ENCODE peak calls at places on chromosome X, in nine cellular contexts. O is GM13977, T is endothelial cell, B is astrocyte of the spinal cord, D is heart left ventricle, A is transverse colon, I is AG09319, N is spleen, V is GM13976. G is an unnamed sample.

GRCh38 chrX:31546130-31546529 is 474.3 kb upstream of the FTHL17 start:
- DNase-seq in O (no peak), T (no peak), B (peak), D (no peak), A (no peak), I (no peak), N (no peak), V (no peak), G (peak)

GRCh38 chrX:46039526-46039925 is 505.7 kb downstream of the ZNF674 start:
- DNase-seq in O (no peak), T (no peak), B (no peak), D (no peak), A (no peak), I (no peak), N (no peak), V (no peak), G (no peak)

GRCh38 chrX:149962859-149963757 is 24.8 kb upstream of the EOLA2 start:
- DNase-seq in O (peak), T (peak), B (peak), D (peak), A (peak), I (peak), N (no peak), V (peak), G (peak)

GRCh38 chrX:136168929-136169735 is 21.8 kb downstream of the FHL1 start:
- DNase-seq in O (no peak), T (peak), B (peak), D (peak), A (peak), I (peak), N (no peak), V (no peak), G (peak)

GRCh38 chrX:31227250-31227649 is 155.4 kb upstream of the FTHL17 start:
- DNase-seq in O (no peak), T (no peak), B (no peak), D (no peak), A (no peak), I (no peak), N (no peak), V (no peak), G (peak)

GRCh38 chrX:148310402-148311200 is 189.8 kb upstream of the AFF2 start:
- DNase-seq in O (no peak), T (no peak), B (no peak), D (no peak), A (no peak), I (no peak), N (no peak), V (no peak), G (no peak)

GRCh38 chrX:70480660-70481018 is 36.0 kb downstream of the DLG3 start:
- DNase-seq in O (no peak), T (no peak), B (no peak), D (peak), A (no peak), I (no peak), N (no peak), V (no peak), G (no peak)

GRCh38 chrX:39896951-39897740 is 200.6 kb downstream of the BCOR start:
- DNase-seq in O (no peak), T (peak), B (peak), D (peak), A (no peak), I (no peak), N (no peak), V (no peak), G (peak)

GRCh38 chrX:32530802-32531403 is 680.4 kb downstream of the DMD start:
- DNase-seq in O (peak), T (peak), B (peak), D (no peak), A (peak), I (peak), N (no peak), V (no peak), G (peak)

GRCh38 chrX:80246273-80246672 is 174.0 kb upstream of the TENT5D start:
- DNase-seq in O (no peak), T (no peak), B (no peak), D (no peak), A (no peak), I (no peak), N (no peak), V (no peak), G (no peak)

GRCh38 chrX:153941331-153942252 is 2.9 kb downstream of the RENBP start:
- DNase-seq in O (no peak), T (no peak), B (no peak), D (no peak), A (no peak), I (no peak), N (no peak), V (no peak), G (no peak)

GRCh38 chrX:109732319-109732779 is 708 bp downstream of the ACSL4 start:
- DNase-seq in O (peak), T (peak), B (peak), D (no peak), A (no peak), I (no peak), N (no peak), V (no peak), G (peak)

GRCh38 chrX:44062842-44063241 is 89.7 kb upstream of the NDP start:
- DNase-seq in O (no peak), T (no peak), B (no peak), D (no peak), A (no peak), I (no peak), N (no peak), V (no peak), G (no peak)

GRCh38 chrX:29143756-29144155 is 556.5 kb downstream of the IL1RAPL1 start:
- DNase-seq in O (no peak), T (no peak), B (no peak), D (no peak), A (no peak), I (no peak), N (no peak), V (no peak), G (no peak)

GRCh38 chrX:107629533-107629909 is 1.2 kb downstream of the PRPS1 start:
- DNase-seq in O (no peak), T (no peak), B (peak), D (no peak), A (no peak), I (no peak), N (no peak), V (no peak), G (no peak)

GRCh38 chrX:38166478-38167083 is 54.1 kb downstream of the SRPX start:
- DNase-seq in O (peak), T (no peak), B (peak), D (no peak), A (no peak), I (no peak), N (no peak), V (peak), G (peak)

GRCh38 chrX:21781525-21781924 is 23.6 kb upstream of the SMPX start:
- DNase-seq in O (no peak), T (no peak), B (peak), D (no peak), A (no peak), I (no peak), N (no peak), V (no peak), G (no peak)

GRCh38 chrX:38804481-38805293 is 3.4 kb downstream of the MID1IP1 start:
- DNase-seq in O (peak), T (peak), B (no peak), D (peak), A (peak), I (no peak), N (peak), V (peak), G (peak)

GRCh38 chrX:150203249-150203647 is 159.9 kb upstream of the MAMLD1 start:
- DNase-seq in O (no peak), T (no peak), B (no peak), D (no peak), A (no peak), I (no peak), N (no peak), V (no peak), G (no peak)

GRCh38 chrX:55127692-55128091 is 38.9 kb downstream of the PAGE2 start:
- DNase-seq in O (no peak), T (no peak), B (no peak), D (no peak), A (no peak), I (no peak), N (no peak), V (no peak), G (no peak)

GRCh38 chrX:73562458-73562857 is 539 bp upstream of the CHIC1 start:
- DNase-seq in O (no peak), T (no peak), B (no peak), D (no peak), A (no peak), I (no peak), N (no peak), V (peak), G (no peak)

GRCh38 chrX:34918856-34919255 is 23.7 kb upstream of the FAM47B start:
- DNase-seq in O (no peak), T (peak), B (peak), D (no peak), A (no peak), I (peak), N (no peak), V (no peak), G (peak)
- TF ChIP-seq CTCF in O (no peak), T (peak), B (peak), D (peak), A (no peak), I (peak), N (no peak), V (no peak), G (peak)

GRCh38 chrX:68234171-68234910 is 199.0 kb downstream of the OPHN1 start:
- DNase-seq in O (no peak), T (no peak), B (no peak), D (no peak), A (no peak), I (no peak), N (no peak), V (no peak), G (no peak)

GRCh38 chrX:68238568-68238967 is 194.7 kb downstream of the OPHN1 start:
- DNase-seq in O (no peak), T (peak), B (no peak), D (no peak), A (no peak), I (no peak), N (no peak), V (no peak), G (no peak)
- TF ChIP-seq CTCF in O (peak), T (peak), B (peak), D (peak), A (peak), I (peak), N (no peak), V (peak), G (peak)

GRCh38 chrX:68594769-68595168 is 52.7 kb upstream of the STARD8 start:
- DNase-seq in O (no peak), T (no peak), B (no peak), D (no peak), A (no peak), I (no peak), N (no peak), V (no peak), G (no peak)

DNA sequence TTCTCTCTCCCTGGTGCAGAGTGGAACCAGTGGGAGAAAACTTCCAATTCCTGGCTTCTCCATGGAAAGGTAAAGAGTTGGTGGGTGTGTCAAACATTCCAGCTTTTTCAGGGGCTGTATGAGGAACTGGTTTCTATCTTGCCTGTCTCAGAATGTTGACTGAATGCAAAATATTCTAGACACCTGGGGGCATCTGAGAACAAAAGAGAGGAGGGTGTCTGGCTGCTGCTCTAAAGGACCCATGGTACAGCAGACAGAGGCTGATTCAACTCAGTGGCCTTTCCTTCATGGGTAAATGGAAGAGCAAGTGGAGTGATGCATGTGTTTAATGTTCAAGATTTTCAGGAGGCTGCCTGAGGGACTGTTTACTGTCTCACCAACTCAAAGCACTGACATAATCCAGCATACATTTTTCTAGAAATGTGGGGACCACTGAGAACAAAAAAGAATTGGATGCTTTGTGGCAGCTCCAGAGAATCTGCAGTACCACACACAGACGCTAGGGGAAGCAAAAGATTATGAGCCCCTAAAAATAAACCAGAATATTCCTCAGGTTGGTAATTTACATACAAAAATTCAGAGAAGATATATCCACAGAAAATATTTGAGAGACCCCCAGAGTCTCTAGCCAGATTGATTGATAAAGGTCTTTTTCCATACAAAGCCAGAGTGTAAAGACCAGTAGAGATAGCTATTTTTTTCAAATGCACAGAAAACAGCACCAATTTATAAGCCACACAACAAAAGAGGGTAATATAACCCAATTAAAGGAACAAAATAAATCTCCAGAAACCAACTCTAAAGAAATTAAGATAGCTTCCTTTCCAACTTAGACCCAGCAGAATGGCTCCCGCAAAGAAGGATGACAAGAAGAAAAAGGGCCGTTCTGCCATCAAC is 48.0 kb upstream of the STARD8 start:
- DNase-seq in O (no peak), T (no peak), B (peak), D (no peak), A (no peak), I (no peak), N (no peak), V (no peak), G (no peak)
- TF ChIP-seq CTCF in O (peak), T (peak), B (peak), D (peak), A (peak), I (peak), N (no peak), V (no peak), G (peak)

DNA sequence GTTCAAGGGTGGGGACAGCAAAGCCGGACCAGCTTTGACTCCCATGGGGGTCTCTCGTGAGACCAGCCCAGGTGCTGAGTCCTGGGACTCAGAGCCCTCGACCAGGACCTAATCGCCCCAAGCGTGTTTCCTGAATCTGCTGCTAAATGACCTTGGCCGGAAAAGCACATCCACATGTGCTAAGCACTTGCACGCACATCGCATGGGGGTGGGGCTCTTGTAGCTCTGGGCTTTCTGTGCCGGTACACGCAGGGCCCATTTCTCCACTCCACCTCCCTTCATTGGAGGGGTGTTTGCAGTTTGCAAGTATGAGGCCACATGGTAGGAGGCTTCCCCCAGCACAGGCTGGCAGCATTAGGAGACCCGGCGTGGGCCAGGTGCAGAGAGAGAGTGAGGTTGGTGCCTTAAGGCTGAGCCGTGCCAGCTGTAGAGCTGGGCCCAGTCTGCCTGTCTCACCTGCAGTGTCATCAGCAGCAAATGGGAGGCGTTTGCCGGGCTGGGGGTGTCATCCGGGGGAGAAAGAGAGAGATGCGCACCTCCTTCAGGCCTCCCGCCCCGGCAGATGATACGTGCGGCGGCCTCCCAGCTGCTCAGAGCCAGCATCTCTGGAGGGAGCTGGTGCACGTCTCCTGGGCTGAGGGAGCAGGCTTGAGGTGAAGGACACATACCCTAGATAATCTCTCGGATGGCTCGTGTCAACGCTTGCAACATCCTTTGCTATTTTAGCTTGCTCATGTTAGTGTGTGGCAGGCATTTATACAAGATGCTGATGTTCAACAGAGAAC is 45.2 kb upstream of the CLCN4 start:
- DNase-seq in O (peak), T (no peak), B (no peak), D (no peak), A (peak), I (no peak), N (peak), V (peak), G (no peak)
- TF ChIP-seq CTCF in O (no peak), T (no peak), B (no peak), D (no peak), A (no peak), I (no peak), N (no peak), V (no peak), G (no peak)

GRCh38 chrX:104922206-104922621 is 298.3 kb downstream of the TEX13A start:
- DNase-seq in O (peak), T (peak), B (peak), D (peak), A (peak), I (peak), N (peak), V (peak), G (peak)
- TF ChIP-seq CTCF in O (peak), T (peak), B (peak), D (peak), A (peak), I (peak), N (peak), V (peak), G (peak)

GRCh38 chrX:134753185-134754008 is 95.1 kb upstream of the PLAC1 start:
- DNase-seq in O (no peak), T (no peak), B (peak), D (no peak), A (no peak), I (peak), N (no peak), V (no peak), G (peak)
- TF ChIP-seq CTCF in O (no peak), T (no peak), B (peak), D (peak), A (no peak), I (peak), N (no peak), V (no peak), G (peak)

GRCh38 chrX:111411591-111412371 is at the start of gene DCX:
- DNase-seq in O (no peak), T (no peak), B (no peak), D (no peak), A (no peak), I (no peak), N (no peak), V (no peak), G (no peak)

GRCh38 chrX:111409326-111409725 is 2.7 kb downstream of the DCX start:
- DNase-seq in O (no peak), T (no peak), B (no peak), D (no peak), A (no peak), I (no peak), N (no peak), V (no peak), G (no peak)

GRCh38 chrX:111407948-111408347 is 4.0 kb downstream of the DCX start:
- DNase-seq in O (no peak), T (no peak), B (no peak), D (no peak), A (no peak), I (no peak), N (no peak), V (no peak), G (no peak)

GRCh38 chrX:111410451-111410850 is 1.5 kb downstream of the DCX start:
- DNase-seq in O (no peak), T (no peak), B (no peak), D (no peak), A (no peak), I (no peak), N (no peak), V (no peak), G (no peak)
- TF ChIP-seq CTCF in O (no peak), T (no peak), B (no peak), D (no peak), A (no peak), I (no peak), N (no peak), V (no peak), G (no peak)

GRCh38 chrX:48468693-48469691 is 1.1 kb downstream of the SLC38A5 start:
- DNase-seq in O (no peak), T (no peak), B (no peak), D (no peak), A (peak), I (no peak), N (peak), V (peak), G (no peak)

GRCh38 chrX:48468247-48468671 is 1.8 kb downstream of the SLC38A5 start:
- DNase-seq in O (no peak), T (no peak), B (no peak), D (no peak), A (peak), I (no peak), N (peak), V (peak), G (no peak)

GRCh38 chrX:48467331-48467761 is 2.7 kb downstream of the SLC38A5 start:
- DNase-seq in O (no peak), T (no peak), B (no peak), D (no peak), A (no peak), I (no peak), N (peak), V (no peak), G (no peak)

GRCh38 chrX:48465336-48465933 is 4.6 kb downstream of the SLC38A5 start:
- DNase-seq in O (no peak), T (no peak), B (peak), D (no peak), A (no peak), I (peak), N (peak), V (peak), G (peak)

GRCh38 chrX:48466696-48467095 is 3.4 kb downstream of the SLC38A5 start:
- DNase-seq in O (peak), T (no peak), B (no peak), D (no peak), A (no peak), I (no peak), N (peak), V (no peak), G (no peak)
- TF ChIP-seq CTCF in O (peak), T (peak), B (peak), D (no peak), A (no peak), I (no peak), N (no peak), V (no peak), G (peak)

DNA sequence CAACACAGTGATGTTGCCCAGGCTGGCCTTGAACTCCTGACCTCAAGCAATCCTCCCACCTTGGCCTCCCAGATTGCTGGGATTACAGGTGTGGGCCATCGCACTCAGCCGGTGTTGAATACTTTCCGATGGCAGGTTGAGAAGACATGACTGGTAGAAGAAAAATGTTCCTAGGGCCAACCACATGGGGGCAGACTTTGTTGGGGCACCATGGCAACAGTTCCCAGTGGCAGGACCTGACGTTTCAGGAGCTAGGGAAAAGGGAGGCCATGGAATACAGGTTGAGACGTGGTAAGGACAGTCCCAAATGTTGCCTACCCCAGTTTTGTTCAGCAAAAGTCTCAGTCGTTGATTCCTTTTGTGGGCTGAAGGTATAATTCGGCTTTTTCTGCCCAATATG is 134.6 kb downstream of the ASMT start:
- DNase-seq in O (no peak), T (no peak), B (no peak), D (no peak), A (no peak), I (no peak), N (no peak), V (no peak), G (no peak)
- TF ChIP-seq CTCF in O (no peak), T (no peak), B (no peak), D (no peak), A (no peak), I (no peak), N (no peak), V (no peak), G (peak)

G was measured in HFFc6.